ENCODE peak calls at places on chromosomes 13 and 19, in seven cellular contexts. W is PC-9, R is H1, H is fibroblast of lung, S is cardiac fibroblast, T is MM.1S, M is mucosa of descending colon. I is an unnamed sample.

GRCh38 chr13:26811636-26812035 is 51.0 kb upstream of the GPR12 start:
- DNase-seq in W (no peak), R (no peak), H (no peak), S (no peak), T (no peak), M (no peak), I (no peak)

GRCh38 chr13:94902722-94903407 is 190.5 kb upstream of the SOX21 start:
- DNase-seq in W (no peak), R (no peak), H (peak), S (no peak), T (no peak), M (no peak), I (no peak)

GRCh38 chr19:53872762-53873161 is 5.1 kb downstream of the MYADM start:
- DNase-seq in W (no peak), R (no peak), H (no peak), S (no peak), T (no peak), M (no peak), I (no peak)

GRCh38 chr13:30111810-30112209 is 195.5 kb downstream of the KATNAL1 start:
- DNase-seq in W (no peak), R (no peak), H (no peak), S (no peak), T (no peak), M (no peak), I (no peak)

GRCh38 chr19:11437955-11438354 is 2.5 kb downstream of the PRKCSH start:
- DNase-seq in W (no peak), R (no peak), H (no peak), S (no peak), T (no peak), M (no peak), I (no peak)

GRCh38 chr19:41868120-41868988 is 8.3 kb downstream of the RPS19 start:
- DNase-seq in W (no peak), R (no peak), H (no peak), S (no peak), T (peak), M (no peak), I (peak)

GRCh38 chr13:107025991-107026390 is 458.1 kb upstream of the ARGLU1 start:
- DNase-seq in W (peak), R (no peak), H (peak), S (peak), T (no peak), M (no peak), I (peak)

GRCh38 chr19:35636651-35637050 is 4.9 kb upstream of the ETV2 start:
- DNase-seq in W (no peak), R (no peak), H (no peak), S (no peak), T (no peak), M (no peak), I (no peak)

GRCh38 chr19:17333611-17334413 is 843 bp downstream of the ANO8 start:
- DNase-seq in W (peak), R (peak), H (peak), S (peak), T (peak), M (peak), I (no peak)

GRCh38 chr19:17334414-17335409 is at the start of gene ANO8:
- DNase-seq in W (peak), R (peak), H (peak), S (peak), T (peak), M (peak), I (peak)

GRCh38 chr19:17337675-17338439 is 504 bp downstream of the GTPBP3 start:
- DNase-seq in W (no peak), R (peak), H (no peak), S (peak), T (peak), M (peak), I (no peak)

GRCh38 chr19:17336872-17337674 is at the start of gene GTPBP3:
- DNase-seq in W (peak), R (peak), H (peak), S (peak), T (peak), M (peak), I (peak)

GRCh38 chr19:17335575-17335974 is 920 bp upstream of the ANO8 start:
- DNase-seq in W (no peak), R (no peak), H (no peak), S (no peak), T (no peak), M (peak), I (no peak)
- H3K4me3 ChIP-seq in W (peak), R (no peak), H (peak), S (no peak), T (no peak), M (no peak), I (no peak)

DNA sequence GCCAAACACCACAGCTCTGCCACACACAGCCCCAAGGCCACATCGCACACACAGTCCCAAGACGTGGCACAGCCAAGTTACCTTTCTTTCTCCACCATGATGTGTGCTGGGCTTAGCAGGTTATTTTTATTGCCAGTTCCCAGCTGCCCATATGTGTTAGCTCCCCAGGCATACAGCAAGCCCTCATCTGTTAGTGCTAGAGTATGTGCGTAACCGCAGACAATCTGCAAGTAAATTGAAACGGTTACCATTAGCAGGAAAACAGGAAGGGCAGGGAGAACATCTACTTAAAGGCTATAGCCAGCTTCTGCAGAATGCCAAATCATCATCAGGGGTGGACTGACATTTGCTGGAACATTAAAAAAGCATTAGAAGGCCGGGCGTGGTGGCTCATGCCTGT is 34.1 kb downstream of the RCBTB1 start:
- DNase-seq in W (no peak), R (no peak), H (no peak), S (no peak), T (no peak), M (no peak), I (no peak)
- H3K4me3 ChIP-seq in W (no peak), R (no peak), H (no peak), S (no peak), T (no peak), M (no peak), I (no peak)

GRCh38 chr19:47523473-47523872 is 8.6 kb upstream of the NAPA start:
- DNase-seq in W (no peak), R (no peak), H (no peak), S (no peak), T (no peak), M (no peak), I (peak)

GRCh38 chr19:47520839-47521238 is 6.0 kb upstream of the NAPA start:
- DNase-seq in W (no peak), R (no peak), H (no peak), S (no peak), T (no peak), M (no peak), I (no peak)

GRCh38 chr19:47520343-47520806 is 5.5 kb upstream of the NAPA start:
- DNase-seq in W (no peak), R (no peak), H (no peak), S (no peak), T (no peak), M (no peak), I (no peak)

GRCh38 chr19:47518854-47519253 is 4.0 kb upstream of the NAPA start:
- DNase-seq in W (no peak), R (no peak), H (no peak), S (no peak), T (no peak), M (no peak), I (no peak)

DNA sequence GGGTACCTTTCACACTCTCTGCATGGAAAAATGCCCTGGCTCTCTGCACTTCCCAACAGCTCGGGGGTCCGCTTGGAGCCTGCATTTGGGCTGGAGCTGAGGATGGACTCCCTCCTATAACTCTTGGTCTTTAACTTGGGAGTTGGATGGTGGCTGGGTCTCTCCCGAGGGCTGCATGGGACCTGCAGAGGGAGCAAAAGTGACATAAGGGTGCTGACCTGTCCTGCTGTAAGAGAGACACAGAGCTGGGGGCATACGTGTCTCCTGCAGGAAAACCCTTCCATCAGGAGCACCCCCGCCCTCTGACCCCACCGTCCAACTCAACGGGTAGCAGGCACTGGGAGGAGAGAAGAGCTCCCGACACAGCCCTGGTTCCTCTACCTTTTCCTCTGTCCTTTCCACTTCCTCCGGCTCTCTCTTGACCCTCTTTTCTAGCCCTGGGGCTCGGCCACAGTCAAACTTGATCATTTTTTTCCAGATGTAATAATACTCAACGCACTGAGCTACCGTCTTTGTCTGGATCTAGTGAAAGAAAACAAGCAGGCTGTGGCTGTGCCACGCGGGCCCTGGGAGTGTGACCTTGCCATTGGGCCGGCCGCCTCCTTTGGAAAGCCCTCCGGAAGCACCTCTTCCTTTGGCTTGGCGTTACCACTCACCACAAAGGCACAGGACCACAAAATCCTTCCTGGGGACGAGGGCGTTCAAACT is 6.8 kb upstream of the NAPA start:
- DNase-seq in W (no peak), R (no peak), H (no peak), S (no peak), T (no peak), M (no peak), I (no peak)
- H3K4me3 ChIP-seq in W (no peak), R (no peak), H (no peak), S (no peak), T (no peak), M (no peak), I (no peak)

DNA sequence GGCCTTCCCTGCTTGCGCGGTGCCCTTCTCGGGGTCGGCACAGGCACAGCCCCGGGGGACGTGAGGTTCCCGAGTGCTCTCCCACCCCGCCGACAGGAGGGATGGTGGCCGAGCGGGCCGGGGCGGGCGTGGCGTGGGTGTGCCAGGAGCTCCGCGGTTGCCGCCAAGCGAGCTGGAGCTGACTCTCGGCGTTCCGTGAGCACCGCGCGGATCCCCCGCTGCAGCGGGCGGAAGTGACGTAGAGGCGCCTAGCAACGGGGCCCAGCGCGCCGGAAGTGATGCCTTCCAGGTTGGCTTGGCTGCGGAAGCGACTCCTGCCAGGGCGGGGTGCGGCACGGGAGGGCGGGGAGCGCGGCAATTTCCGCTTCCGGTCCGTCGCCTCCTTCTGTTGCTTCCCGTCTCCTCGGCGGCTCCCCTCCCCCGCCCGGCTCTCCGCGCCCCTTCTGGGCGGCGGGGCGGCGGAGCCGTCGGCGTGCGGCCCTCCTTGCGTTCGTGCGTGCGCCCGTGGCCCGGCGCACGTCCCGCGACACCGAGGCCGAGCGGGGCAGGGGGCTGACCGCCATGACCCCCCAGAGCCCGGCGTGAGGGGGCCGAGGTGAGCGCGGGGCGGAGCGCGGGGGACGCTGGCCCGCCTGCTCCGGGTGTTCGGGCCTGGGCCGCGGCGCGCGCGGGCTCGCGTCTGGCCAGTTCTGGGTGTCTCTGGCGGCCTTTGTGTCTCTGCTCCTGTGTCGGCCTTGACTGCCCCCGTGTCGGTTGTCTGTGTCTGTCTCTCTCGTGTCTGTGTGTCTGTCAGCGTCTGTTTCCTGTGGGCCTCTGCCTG is at the start of gene EPN1:
- DNase-seq in W (peak), R (peak), H (peak), S (peak), T (peak), M (peak), I (peak)
- H3K4me3 ChIP-seq in W (peak), R (peak), H (peak), S (peak), T (peak), M (peak), I (peak)

GRCh38 chr13:51816604-51817254 is 12.8 kb upstream of the DHRS12 start:
- DNase-seq in W (no peak), R (no peak), H (no peak), S (no peak), T (no peak), M (no peak), I (no peak)

GRCh38 chr13:51818276-51818675 is 14.3 kb upstream of the DHRS12 start:
- DNase-seq in W (no peak), R (no peak), H (no peak), S (no peak), T (no peak), M (no peak), I (no peak)

GRCh38 chr13:51817717-51818116 is 13.8 kb upstream of the DHRS12 start:
- DNase-seq in W (no peak), R (no peak), H (no peak), S (no peak), T (no peak), M (no peak), I (no peak)

GRCh38 chr13:51819544-51819943 is 15.6 kb upstream of the DHRS12 start:
- DNase-seq in W (no peak), R (no peak), H (no peak), S (no peak), T (no peak), M (no peak), I (no peak)

GRCh38 chr13:51818771-51819511 is 15.0 kb upstream of the DHRS12 start:
- DNase-seq in W (no peak), R (no peak), H (peak), S (peak), T (no peak), M (no peak), I (no peak)
- H3K4me3 ChIP-seq in W (no peak), R (no peak), H (no peak), S (no peak), T (no peak), M (no peak), I (no peak)

I was measured in thyroid gland.